ENCODE peak calls at places on chromosome 4, in five cellular contexts. B is endothelial cell of umbilical vein, I is fibroblast of lung, C is OCI-LY7, X is A549. T is an unnamed sample.

GRCh38 chr4:138919094-138919936 is 96.3 kb upstream of the NOCT start:
- DNase-seq in I (peak), B (peak), X (peak), C (peak), T (peak)

GRCh38 chr4:45099471-45099870 is 373.1 kb upstream of the GNPDA2 start:
- DNase-seq in C (no peak), B (no peak), I (no peak), X (no peak), T (no peak)

GRCh38 chr4:184676093-184676492 is 26.6 kb downstream of the PRIMPOL start:
- DNase-seq in I (no peak), C (no peak), B (no peak), X (no peak), T (no peak)

GRCh38 chr4:170990989-170991589 is 822.1 kb upstream of the GALNTL6 start:
- DNase-seq in X (no peak), B (no peak), C (peak), I (no peak), T (peak)

GRCh38 chr4:8727546-8728510 is 135.3 kb downstream of the CPZ start:
- DNase-seq in B (no peak), C (peak), I (no peak), X (no peak), T (no peak)

GRCh38 chr4:114780205-114780604 is 181.6 kb downstream of the UGT8 start:
- DNase-seq in C (peak), X (no peak), I (peak), B (peak), T (peak)

GRCh38 chr4:184397516-184398163 is 76.7 kb downstream of the IRF2 start:
- DNase-seq in I (no peak), B (no peak), X (no peak), C (no peak), T (no peak)

GRCh38 chr4:89814362-89814761 is 22.6 kb downstream of the SNCA start:
- DNase-seq in X (no peak), B (no peak), I (no peak), C (no peak), T (no peak)

GRCh38 chr4:121221608-121222007 is 57.5 kb upstream of the TNIP3 start:
- DNase-seq in B (no peak), C (no peak), I (no peak), X (no peak), T (no peak)

GRCh38 chr4:186018756-186019155 is 50.2 kb upstream of the TLR3 start:
- DNase-seq in I (no peak), B (no peak), C (no peak), X (no peak), T (no peak)

GRCh38 chr4:104975617-104976016 is 171.1 kb upstream of the TET2 start:
- DNase-seq in X (no peak), I (no peak), B (no peak), C (no peak), T (no peak)

GRCh38 chr4:122783301-122784215 is 43.1 kb upstream of the FGF2 start:
- DNase-seq in X (peak), C (no peak), I (peak), B (peak), T (peak)

GRCh38 chr4:15457401-15458201 is 12.1 kb upstream of the CC2D2A start:
- DNase-seq in C (peak), I (peak), B (peak), X (no peak), T (peak)

GRCh38 chr4:48180234-48180633 is 46.2 kb upstream of the TXK start:
- DNase-seq in X (no peak), C (no peak), I (peak), B (no peak), T (no peak)

DNA sequence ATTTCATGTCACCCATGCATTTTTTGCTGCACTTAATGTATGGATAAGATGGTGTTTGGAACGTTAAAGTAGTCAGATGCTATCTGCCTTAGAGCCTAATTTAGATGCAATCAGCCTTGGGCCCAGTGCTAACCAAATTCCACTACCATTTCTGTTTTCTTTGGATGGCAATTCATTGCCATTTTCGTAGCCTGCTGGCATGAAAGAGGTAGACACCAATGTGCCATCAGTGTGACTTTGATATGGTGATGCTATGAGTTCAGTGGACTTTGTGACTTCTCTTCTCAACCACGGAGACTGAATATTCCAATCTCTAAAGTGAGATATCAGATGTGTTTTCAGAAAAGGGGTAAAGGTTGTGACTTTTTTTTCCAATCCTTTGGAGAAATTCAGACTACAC is 1.5 kb downstream of the ETFDH start:
- DNase-seq in C (no peak), X (no peak), I (no peak), B (no peak), T (no peak)
- H3K4me2 ChIP-seq in C (peak), X (no peak), I (no peak), B (no peak), T (no peak)

DNA sequence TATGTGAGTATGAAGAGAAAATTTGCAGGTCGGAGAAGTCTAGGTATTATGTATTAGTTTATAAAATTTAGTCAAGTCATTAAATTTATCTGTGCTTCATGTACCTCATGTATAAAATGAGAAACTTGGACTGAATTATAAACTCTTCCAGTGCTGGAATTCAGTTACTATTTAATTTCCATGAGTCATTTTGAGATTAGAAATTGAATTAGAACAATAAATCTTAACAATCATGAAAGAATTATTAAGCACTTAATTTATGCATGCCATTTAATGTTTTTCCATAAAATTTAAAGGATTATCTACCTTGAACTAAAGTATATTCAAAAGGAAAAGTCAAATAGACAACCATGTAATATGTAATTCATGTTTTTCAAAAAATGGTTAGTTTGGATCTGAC is 195.8 kb downstream of the MAD2L1 start:
- DNase-seq in C (no peak), B (no peak), X (no peak), I (no peak), T (no peak)
- H3K4me2 ChIP-seq in C (no peak), B (no peak), X (no peak), I (no peak), T (no peak)

DNA sequence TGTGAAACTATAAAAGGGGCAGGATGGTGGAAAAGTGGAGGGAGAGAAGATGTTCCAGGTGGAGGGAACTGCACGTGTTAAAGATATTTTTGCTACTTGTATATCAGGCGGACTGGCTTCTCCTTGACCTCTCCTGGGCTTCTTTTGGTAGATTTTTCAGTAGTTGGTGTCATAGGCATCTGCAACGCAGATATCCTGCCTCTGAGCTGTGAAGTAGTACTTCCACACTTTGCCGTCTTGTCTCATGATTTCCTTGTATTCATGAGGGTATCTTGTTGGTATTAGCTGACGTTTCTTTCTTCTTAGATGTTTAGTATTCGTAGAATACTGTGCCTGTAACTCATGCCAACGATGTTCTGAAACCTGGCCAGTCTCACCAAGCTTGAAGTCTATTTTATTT is 81.0 kb downstream of the WWC2 start:
- DNase-seq in I (no peak), B (no peak), X (no peak), C (no peak), T (no peak)
- H3K4me2 ChIP-seq in I (no peak), B (no peak), X (no peak), C (no peak), T (no peak)

GRCh38 chr4:153137677-153138630 is 66.3 kb upstream of the TRIM2 start:
- DNase-seq in C (no peak), B (no peak), I (no peak), X (no peak), T (no peak)

GRCh38 chr4:153141238-153141637 is 63.0 kb upstream of the TRIM2 start:
- DNase-seq in B (no peak), I (no peak), C (no peak), X (no peak), T (no peak)

GRCh38 chr4:153138736-153139135 is 65.5 kb upstream of the TRIM2 start:
- DNase-seq in X (no peak), I (no peak), B (no peak), C (no peak), T (no peak)

GRCh38 chr4:153140294-153140693 is 63.9 kb upstream of the TRIM2 start:
- DNase-seq in B (no peak), C (no peak), I (peak), X (no peak), T (no peak)

DNA sequence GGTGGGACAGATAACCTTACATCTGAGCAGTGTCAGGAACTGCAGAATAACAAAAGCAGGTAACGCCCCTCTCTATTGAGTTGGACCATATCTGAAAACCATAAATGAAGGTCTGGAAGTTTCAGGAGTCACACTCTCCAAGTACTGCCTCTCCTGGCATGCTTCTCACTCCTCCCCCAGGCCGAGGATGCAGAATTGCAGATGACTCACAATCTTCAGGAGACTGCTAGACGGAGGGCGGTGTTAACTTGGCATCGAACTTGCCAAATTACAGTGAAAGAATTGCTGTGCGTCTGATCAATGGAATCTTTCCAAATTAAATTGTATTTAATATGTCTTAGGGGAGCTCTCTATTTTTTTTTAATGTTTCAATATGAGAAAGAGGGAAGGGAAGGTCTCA is 67.1 kb upstream of the TRIM2 start:
- DNase-seq in B (peak), I (peak), X (peak), C (no peak), T (peak)
- H3K4me2 ChIP-seq in B (no peak), I (peak), X (peak), C (no peak), T (no peak)

GRCh38 chr4:95536650-95537049 is 12.1 kb downstream of the UNC5C start:
- DNase-seq in X (no peak), I (no peak), C (no peak), B (no peak), T (no peak)
- H3K4me2 ChIP-seq in X (no peak), I (peak), C (no peak), B (no peak), T (no peak)

DNA sequence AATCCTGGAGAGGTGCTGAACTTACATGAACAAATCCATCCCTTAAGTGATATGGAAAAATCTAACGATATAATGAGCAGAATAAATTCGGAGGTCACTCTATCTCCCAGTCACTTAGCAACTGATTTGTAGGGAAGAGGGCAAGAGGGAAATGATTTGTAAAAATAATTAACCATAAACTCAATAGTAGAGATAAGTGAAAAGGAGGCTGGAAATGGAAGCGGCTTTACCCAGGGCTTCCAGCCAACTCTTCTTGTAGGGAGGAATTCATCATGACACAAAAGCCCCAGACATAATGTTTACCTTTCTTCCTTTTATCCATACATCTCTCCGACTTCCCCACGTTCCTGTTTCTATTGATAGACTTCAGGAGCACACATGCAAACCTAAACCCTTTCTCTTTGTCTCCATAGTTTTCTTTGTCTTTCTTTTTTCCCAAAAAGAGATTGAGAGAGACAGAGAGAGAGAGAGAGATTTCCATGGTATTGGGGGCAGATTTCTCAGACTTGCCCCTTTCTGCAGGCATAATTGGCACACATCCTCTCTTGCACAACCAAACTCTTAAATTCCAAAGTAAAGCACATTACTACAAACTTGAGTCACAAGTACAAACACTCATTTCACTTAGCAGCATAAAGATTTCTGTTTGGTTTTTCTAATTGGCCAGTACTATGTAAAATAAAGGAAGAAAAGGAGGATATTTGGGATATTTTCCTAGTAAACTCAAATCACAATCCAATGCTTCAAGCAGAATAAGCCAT is 141.0 kb downstream of the MAPK10 start:
- DNase-seq in X (no peak), C (no peak), I (peak), B (peak), T (no peak)
- H3K4me2 ChIP-seq in X (peak), C (no peak), I (peak), B (no peak), T (no peak)

GRCh38 chr4:4521069-4521468 is 20.8 kb downstream of the STX18 start:
- DNase-seq in I (no peak), C (no peak), X (no peak), B (no peak), T (no peak)
- H3K4me2 ChIP-seq in I (no peak), C (no peak), X (no peak), B (no peak), T (no peak)